ENCODE peak calls at places on chromosomes 1 and 21, in five cellular contexts. L is colonic mucosa, N is fibroblast of pulmonary artery, V is adrenal gland, Q is GM06990. W is an unnamed sample.

GRCh38 chr1:198157847-198158765 is 1.3 kb downstream of the NEK7 start:
- DNase-seq in L (peak; percentile 24), N (peak; percentile 43), V (peak; percentile 20), Q (no peak), W (peak; percentile 53)

GRCh38 chr1:205441716-205442050 is 14.2 kb downstream of the BLACAT1 start:
- DNase-seq in L (no peak), N (no peak), V (no peak), Q (no peak), W (no peak)

GRCh38 chr21:44686843-44687561 is 5.0 kb upstream of the KRTAP12-1 start:
- DNase-seq in L (no peak), N (no peak), V (no peak), Q (no peak), W (no peak)

GRCh38 chr1:4668738-4669700 is 14.6 kb downstream of the AJAP1 start:
- DNase-seq in L (no peak), N (no peak), V (no peak), Q (no peak), W (peak; percentile 56)

GRCh38 chr1:246919902-246920301 is 11.8 kb downstream of the AHCTF1 start:
- DNase-seq in L (no peak), N (no peak), V (no peak), Q (no peak), W (no peak)

GRCh38 chr21:16318651-16319300 is 589.0 kb downstream of the USP25 start:
- DNase-seq in L (no peak), N (no peak), V (no peak), Q (no peak), W (no peak)

GRCh38 chr1:181807251-181807650 is 254.3 kb downstream of the ZNF648 start:
- DNase-seq in L (no peak), N (no peak), V (no peak), Q (no peak), W (no peak)

GRCh38 chr1:52294580-52294979 is 71.4 kb downstream of the CC2D1B start:
- DNase-seq in L (no peak), N (no peak), V (no peak), Q (no peak), W (peak; percentile 12)

GRCh38 chr1:179169616-179170467 is 59.6 kb downstream of the ABL2 start:
- DNase-seq in L (no peak), N (peak; percentile 87), V (no peak), Q (no peak), W (peak; percentile 87)

GRCh38 chr1:27787895-27788294 is 14.9 kb downstream of the STX12 start:
- DNase-seq in L (no peak), N (peak; percentile 90), V (peak; percentile 14), Q (no peak), W (peak; percentile 64)

GRCh38 chr1:218742478-218743260 is 397.5 kb downstream of the TGFB2 start:
- DNase-seq in L (no peak), N (no peak), V (no peak), Q (no peak), W (no peak)

GRCh38 chr1:178935610-178936009 is 64.7 kb upstream of the ANGPTL1 start:
- DNase-seq in L (no peak), N (no peak), V (no peak), Q (no peak), W (peak; percentile 16)

GRCh38 chr1:39087109-39087834 is 61.1 kb downstream of the NDUFS5 start:
- DNase-seq in L (no peak), N (peak; percentile 74), V (no peak), Q (no peak), W (peak; percentile 89)

GRCh38 chr1:39896909-39897685 is 4.6 kb downstream of the MYCL start:
- DNase-seq in L (no peak), N (peak; percentile 60), V (peak; percentile 15), Q (no peak), W (peak; percentile 42)

GRCh38 chr1:4673494-4673893 is 19.1 kb downstream of the AJAP1 start:
- DNase-seq in L (no peak), N (no peak), V (no peak), Q (no peak), W (no peak)

GRCh38 chr21:39705849-39706248 is 39.1 kb upstream of the IGSF5 start:
- DNase-seq in L (no peak), N (no peak), V (no peak), Q (no peak), W (no peak)

GRCh38 chr1:84573481-84573966 is 716 bp downstream of the CTBS start:
- DNase-seq in L (no peak), N (peak; percentile 13), V (no peak), Q (no peak), W (peak; percentile 33)

GRCh38 chr1:248786106-248786665 is 30.6 kb upstream of the LYPD8 start:
- DNase-seq in L (no peak), N (no peak), V (no peak), Q (no peak), W (no peak)

GRCh38 chr1:93344886-93345632 is 648 bp upstream of the DR1 start:
- DNase-seq in L (no peak), N (peak; percentile 29), V (no peak), Q (no peak), W (peak; percentile 24)

GRCh38 chr21:42609806-42610205 is 43.6 kb upstream of the PDE9A start:
- DNase-seq in L (no peak), N (no peak), V (no peak), Q (peak; percentile 71), W (no peak)

GRCh38 chr1:159091547-159092397 is 15.2 kb upstream of the AIM2 start:
- DNase-seq in L (no peak), N (peak; percentile 87), V (no peak), Q (no peak), W (peak; percentile 91)

DNA sequence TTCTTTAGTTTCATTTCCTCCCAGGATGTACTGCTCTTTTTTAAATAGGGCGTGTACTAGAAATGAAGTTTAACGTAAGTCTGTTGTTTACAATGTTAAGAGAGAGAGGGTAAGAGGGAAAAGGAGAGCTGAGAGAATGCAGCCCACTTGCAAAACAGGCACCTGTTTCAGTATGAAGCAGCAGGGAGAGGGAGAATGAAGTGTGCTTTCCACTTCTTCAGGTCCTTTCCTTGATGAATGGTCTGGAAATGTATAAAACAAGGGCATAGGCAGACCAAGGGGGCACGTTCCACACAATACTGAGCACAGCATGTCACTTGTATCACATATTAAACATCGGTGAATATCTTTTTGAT is 2.0 kb downstream of the KCNA3 start:
- DNase-seq in L (no peak), N (no peak), V (no peak), Q (peak; percentile 26), W (no peak)
- H3K4me3 ChIP-seq in L (peak overlapping the region; percentile 38), N (no peak overlapping the region), V (no peak overlapping the region), Q (peak overlapping the region; percentile 58), W (no peak overlapping the region)

GRCh38 chr1:30705673-30706072 is 17.7 kb downstream of the MATN1 start:
- DNase-seq in L (no peak), N (no peak), V (no peak), Q (no peak), W (no peak)

GRCh38 chr1:30706528-30706927 is 16.9 kb downstream of the MATN1 start:
- DNase-seq in L (no peak), N (peak; percentile 40), V (peak; percentile 86), Q (no peak), W (peak; percentile 58)

GRCh38 chr1:30707412-30708360 is 15.7 kb downstream of the MATN1 start:
- DNase-seq in L (peak; percentile 76), N (peak; percentile 69), V (peak; percentile 80), Q (no peak), W (peak; percentile 61)

GRCh38 chr1:30710407-30710806 is 13.0 kb downstream of the MATN1 start:
- DNase-seq in L (no peak), N (no peak), V (no peak), Q (no peak), W (no peak)

GRCh38 chr1:30708361-30708728 is 15.0 kb downstream of the MATN1 start:
- DNase-seq in L (no peak), N (no peak), V (no peak), Q (no peak), W (no peak)
- TF ChIP-seq CTCF in L (no peak), N (no peak), V (no peak), Q (no peak), W (no peak)

DNA sequence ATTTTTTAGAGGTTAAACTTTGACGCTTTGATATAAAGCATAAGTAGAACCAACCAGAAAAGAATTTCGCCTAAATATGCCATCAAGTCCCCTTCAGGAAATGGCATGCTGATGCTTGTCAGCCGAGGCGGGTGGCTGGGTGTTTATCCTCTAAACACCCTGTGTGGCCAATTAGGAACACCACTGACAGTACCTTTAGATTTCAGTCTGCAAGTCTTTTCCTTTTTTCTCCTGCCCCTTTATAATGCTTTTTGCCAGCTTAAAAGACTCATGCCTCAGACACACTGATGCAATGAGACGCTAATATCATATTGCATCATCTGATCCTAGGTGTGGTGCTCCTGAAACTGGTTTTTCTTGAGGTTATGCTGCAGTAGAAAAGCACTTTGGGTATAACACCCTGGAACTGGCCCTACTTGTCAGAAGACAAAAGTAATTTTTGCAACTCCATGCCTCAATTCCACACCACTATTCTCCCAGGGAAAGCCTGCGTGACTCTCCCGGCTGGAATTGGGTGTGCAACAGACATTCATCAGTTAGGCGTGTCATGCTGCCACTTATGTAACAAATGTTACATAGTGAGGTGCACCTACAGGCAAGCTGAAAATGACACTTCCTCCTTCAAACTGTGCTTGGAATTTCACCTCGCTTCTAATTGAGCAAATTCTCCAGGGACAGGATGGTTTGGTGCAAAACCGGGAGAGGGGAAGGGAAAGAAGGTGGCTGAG is 2.0 kb upstream of the RCC2 start:
- DNase-seq in L (no peak), N (peak; percentile 49), V (no peak), Q (no peak), W (peak; percentile 47)
- H3K4me3 ChIP-seq in L (no peak overlapping the region), N (no peak overlapping the region), V (no peak overlapping the region), Q (no peak overlapping the region), W (no peak overlapping the region)

DNA sequence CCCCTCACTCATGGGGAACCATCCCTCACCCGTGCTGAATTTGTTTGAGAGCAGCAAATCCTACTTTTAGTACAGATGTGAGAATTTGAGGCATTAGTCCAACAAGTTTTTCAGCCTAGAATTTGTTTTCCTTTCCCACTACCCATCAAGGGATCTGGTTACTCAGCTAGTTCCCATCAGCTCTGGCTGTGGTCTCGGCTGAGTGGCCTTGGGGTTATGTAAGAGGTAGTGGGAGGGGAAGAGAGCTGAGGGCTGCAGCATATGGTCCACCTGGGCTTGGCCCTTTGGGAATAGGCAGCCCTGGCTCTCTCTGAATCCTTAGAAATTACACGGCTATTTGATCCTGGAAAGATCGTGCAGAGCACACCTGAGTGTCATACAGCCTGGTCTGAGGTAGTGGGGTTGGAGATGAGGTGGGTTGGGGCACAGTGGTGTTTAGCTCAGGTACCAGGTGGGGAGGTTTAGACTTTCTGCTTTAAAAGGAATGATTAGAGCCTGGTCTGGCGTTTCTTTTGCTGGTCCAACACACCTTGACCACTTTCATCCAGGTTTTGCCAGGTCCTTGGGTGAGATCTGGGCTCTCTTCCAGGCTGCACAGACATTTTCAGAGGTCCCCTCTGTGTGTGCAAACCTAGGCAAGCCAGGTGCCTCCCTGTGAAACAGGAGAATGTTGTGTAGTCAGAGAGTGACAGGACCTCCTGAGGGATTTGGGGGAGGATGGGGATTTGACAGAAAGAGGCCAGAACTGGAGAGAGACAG is 4.3 kb downstream of the GSTM4 start:
- DNase-seq in L (no peak), N (no peak), V (peak; percentile 54), Q (no peak), W (no peak)
- TF ChIP-seq CTCF in L (no peak), N (no peak), V (no peak), Q (no peak), W (no peak)

DNA sequence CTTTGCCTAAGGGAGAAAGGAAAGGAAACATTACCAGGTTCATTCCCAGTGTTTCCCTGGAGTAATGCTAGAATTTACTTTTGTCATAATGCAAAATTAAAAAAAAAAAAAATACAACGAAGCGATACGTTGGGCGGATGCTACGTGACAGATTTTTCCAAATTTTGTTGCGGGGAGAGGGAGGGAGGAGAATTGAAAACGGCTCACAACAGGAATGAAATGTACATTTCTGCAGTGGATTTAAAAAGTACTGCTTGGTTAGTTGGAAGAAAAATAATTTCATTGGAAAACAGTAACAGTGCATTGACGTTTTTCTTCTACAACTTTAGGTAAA is 157.5 kb downstream of the RUNX1 start:
- DNase-seq in L (no peak), N (no peak), V (no peak), Q (no peak), W (no peak)
- H3K4me3 ChIP-seq in L (peak overlapping the region; percentile 62), N (peak overlapping the region; percentile 45), V (no peak overlapping the region), Q (no peak overlapping the region), W (no peak overlapping the region)

GRCh38 chr1:70745199-70745598 is 302.4 kb downstream of the PTGER3 start:
- DNase-seq in L (no peak), N (peak; percentile 2), V (peak; percentile 5), Q (no peak), W (peak; percentile 21)
- TF ChIP-seq CTCF in L (no peak), N (peak; percentile 26), V (peak; percentile 13), Q (peak; percentile 50), W (peak; percentile 54)